ENCODE peak calls at places on chromosomes 5 and 9, in six cellular contexts. One of them, this sample, is unnamed.
A peak's percentile ranks its signal among the peaks of the same experiment; 100 is the strongest.

GRCh38 chr5:179268966-179269693 is 76.1 kb downstream of the ADAMTS2 start:
- DNase-seq in heart left ventricle: no peak
- DNase-seq in endothelial cell: no peak
- DNase-seq in tibial artery: peak; percentile 13
- DNase-seq in Calu3: no peak
- DNase-seq in head of caudate nucleus: peak; percentile 2
- DNase-seq in this sample: no peak

GRCh38 chr9:129405089-129405830 is 215.6 kb downstream of the C9orf50 start:
- DNase-seq in heart left ventricle: no peak
- DNase-seq in endothelial cell: no peak
- DNase-seq in tibial artery: no peak
- DNase-seq in Calu3: no peak
- DNase-seq in head of caudate nucleus: no peak
- DNase-seq in this sample: no peak

GRCh38 chr5:176616520-176616919 is 6.6 kb upstream of the GPRIN1 start:
- DNase-seq in heart left ventricle: no peak
- DNase-seq in endothelial cell: no peak
- DNase-seq in tibial artery: no peak
- DNase-seq in Calu3: no peak
- DNase-seq in head of caudate nucleus: no peak
- DNase-seq in this sample: no peak

GRCh38 chr5:159100022-159100927 is 559 bp upstream of the EBF1 start:
- DNase-seq in heart left ventricle: peak; percentile 92
- DNase-seq in endothelial cell: peak; percentile 93
- DNase-seq in tibial artery: peak; percentile 94
- DNase-seq in Calu3: peak; percentile 86
- DNase-seq in head of caudate nucleus: peak; percentile 81
- DNase-seq in this sample: peak; percentile 74

GRCh38 chr5:169686137-169686536 is 49.1 kb downstream of the DOCK2 start:
- DNase-seq in heart left ventricle: no peak
- DNase-seq in endothelial cell: no peak
- DNase-seq in tibial artery: no peak
- DNase-seq in Calu3: no peak
- DNase-seq in head of caudate nucleus: no peak
- DNase-seq in this sample: no peak

GRCh38 chr5:8905021-8905420 is 640.9 kb downstream of the SEMA5A start:
- DNase-seq in heart left ventricle: peak; percentile 11
- DNase-seq in endothelial cell: no peak
- DNase-seq in tibial artery: no peak
- DNase-seq in Calu3: peak; percentile 11
- DNase-seq in head of caudate nucleus: no peak
- DNase-seq in this sample: no peak

GRCh38 chr5:115543365-115543700 is 1.2 kb downstream of the FEM1C start:
- DNase-seq in heart left ventricle: no peak
- DNase-seq in endothelial cell: no peak
- DNase-seq in tibial artery: no peak
- DNase-seq in Calu3: no peak
- DNase-seq in head of caudate nucleus: no peak
- DNase-seq in this sample: no peak

GRCh38 chr5:179866241-179867078 is 7.8 kb upstream of the MRNIP start:
- DNase-seq in heart left ventricle: no peak
- DNase-seq in endothelial cell: no peak
- DNase-seq in tibial artery: no peak
- DNase-seq in Calu3: no peak
- DNase-seq in head of caudate nucleus: no peak
- DNase-seq in this sample: no peak

GRCh38 chr5:168694289-168694688 is 115.1 kb upstream of the PANK3 start:
- DNase-seq in heart left ventricle: no peak
- DNase-seq in endothelial cell: no peak
- DNase-seq in tibial artery: no peak
- DNase-seq in Calu3: no peak
- DNase-seq in head of caudate nucleus: no peak
- DNase-seq in this sample: no peak

GRCh38 chr9:128892223-128892892 is 10.4 kb downstream of the LRRC8A start:
- DNase-seq in heart left ventricle: peak; percentile 90
- DNase-seq in endothelial cell: no peak
- DNase-seq in tibial artery: peak; percentile 96
- DNase-seq in Calu3: peak; percentile 85
- DNase-seq in head of caudate nucleus: peak; percentile 86
- DNase-seq in this sample: peak; percentile 77

GRCh38 chr5:10453564-10453963 is 11.9 kb downstream of the ROPN1L start:
- DNase-seq in heart left ventricle: no peak
- DNase-seq in endothelial cell: no peak
- DNase-seq in tibial artery: no peak
- DNase-seq in Calu3: peak; percentile 22
- DNase-seq in head of caudate nucleus: no peak
- DNase-seq in this sample: no peak

GRCh38 chr5:76715734-76716455 is at the start of gene F2R:
- DNase-seq in heart left ventricle: peak; percentile 65
- DNase-seq in endothelial cell: peak; percentile 78
- DNase-seq in tibial artery: peak; percentile 29
- DNase-seq in Calu3: peak; percentile 62
- DNase-seq in head of caudate nucleus: peak; percentile 19
- DNase-seq in this sample: no peak

GRCh38 chr9:91117959-91118651 is 243.6 kb downstream of the AUH start:
- DNase-seq in heart left ventricle: peak; percentile 87
- DNase-seq in endothelial cell: no peak
- DNase-seq in tibial artery: peak; percentile 86
- DNase-seq in Calu3: peak; percentile 46
- DNase-seq in head of caudate nucleus: peak; percentile 59
- DNase-seq in this sample: peak; percentile 84

GRCh38 chr5:160188151-160188967 is 40.9 kb upstream of the FABP6 start:
- DNase-seq in heart left ventricle: peak; percentile 60
- DNase-seq in endothelial cell: peak; percentile 29
- DNase-seq in tibial artery: peak; percentile 29
- DNase-seq in Calu3: peak; percentile 65
- DNase-seq in head of caudate nucleus: no peak
- DNase-seq in this sample: no peak

GRCh38 chr9:96607971-96608370 is 11.7 kb downstream of the CDC14B start:
- DNase-seq in heart left ventricle: no peak
- DNase-seq in endothelial cell: no peak
- DNase-seq in tibial artery: no peak
- DNase-seq in Calu3: no peak
- DNase-seq in head of caudate nucleus: no peak
- DNase-seq in this sample: no peak

GRCh38 chr9:133787749-133788015 is 49.5 kb upstream of the SARDH start:
- DNase-seq in heart left ventricle: no peak
- DNase-seq in endothelial cell: no peak
- DNase-seq in tibial artery: peak; percentile 44
- DNase-seq in Calu3: no peak
- DNase-seq in head of caudate nucleus: no peak
- DNase-seq in this sample: no peak

GRCh38 chr9:98977246-98977681 is 33.6 kb downstream of the COL15A1 start:
- DNase-seq in heart left ventricle: peak; percentile 79
- DNase-seq in endothelial cell: no peak
- DNase-seq in tibial artery: peak; percentile 51
- DNase-seq in Calu3: no peak
- DNase-seq in head of caudate nucleus: no peak
- DNase-seq in this sample: no peak

GRCh38 chr5:43019615-43020293 is 20.4 kb downstream of the ANXA2R start:
- DNase-seq in heart left ventricle: peak; percentile 74
- DNase-seq in endothelial cell: peak; percentile 51
- DNase-seq in tibial artery: no peak
- DNase-seq in Calu3: peak; percentile 79
- DNase-seq in head of caudate nucleus: no peak
- DNase-seq in this sample: peak; percentile 74

GRCh38 chr9:107389617-107390071 is 99.9 kb downstream of the KLF4 start:
- DNase-seq in heart left ventricle: no peak
- DNase-seq in endothelial cell: no peak
- DNase-seq in tibial artery: peak; percentile 57
- DNase-seq in Calu3: peak; percentile 2
- DNase-seq in head of caudate nucleus: no peak
- DNase-seq in this sample: peak; percentile 51